ENCODE peak calls at places on chromosomes 11 and 22, in nine cellular contexts. P is spleen, Y is breast epithelium, E is HepG2, Z is upper lobe of left lung, R is uterus, A is body of pancreas, G is tibial nerve, I is right lobe of liver. K is an unnamed sample.
A peak's percentile ranks its signal among the peaks of the same experiment; 100 is the strongest.

GRCh38 chr22:32000171-32000570 is 42.9 kb upstream of the SLC5A1 start:
- DNase-seq in P (no peak), Y (no peak), E (peak; percentile 16), Z (no peak), R (no peak), A (no peak), G (no peak), I (no peak), K (no peak)

GRCh38 chr11:111376453-111376871 is 2.6 kb downstream of the POU2AF1 start:
- DNase-seq in P (no peak), Y (no peak), E (no peak), Z (no peak), R (no peak), A (no peak), G (no peak), I (no peak), K (no peak)

GRCh38 chr11:116847612-116848011 is 10.2 kb upstream of the APOA1 start:
- DNase-seq in P (no peak), Y (no peak), E (no peak), Z (no peak), R (no peak), A (no peak), G (no peak), I (no peak), K (no peak)

GRCh38 chr11:106491751-106492150 is 414.3 kb downstream of the AASDHPPT start:
- DNase-seq in P (no peak), Y (no peak), E (no peak), Z (no peak), R (no peak), A (no peak), G (no peak), I (no peak), K (no peak)

GRCh38 chr11:6876914-6877313 is 489 bp downstream of the OR10A4 start:
- DNase-seq in P (no peak), Y (no peak), E (no peak), Z (no peak), R (no peak), A (no peak), G (no peak), I (no peak), K (no peak)

GRCh38 chr11:101436511-101437142 is 147.2 kb downstream of the TRPC6 start:
- DNase-seq in P (no peak), Y (no peak), E (peak; percentile 18), Z (no peak), R (peak; percentile 77), A (peak; percentile 36), G (peak; percentile 57), I (no peak), K (no peak)

GRCh38 chr11:80103149-80103859 is 662.5 kb upstream of the TENM4 start:
- DNase-seq in P (no peak), Y (no peak), E (peak; percentile 15), Z (no peak), R (no peak), A (no peak), G (no peak), I (no peak), K (no peak)

GRCh38 chr11:587978-588380 is 11.7 kb downstream of the PHRF1 start:
- DNase-seq in P (no peak), Y (no peak), E (peak; percentile 96), Z (no peak), R (no peak), A (no peak), G (no peak), I (peak; percentile 94), K (no peak)

GRCh38 chr22:32309585-32310251 is 47.9 kb upstream of the RFPL3 start:
- DNase-seq in P (no peak), Y (no peak), E (no peak), Z (no peak), R (no peak), A (no peak), G (no peak), I (peak; percentile 27), K (no peak)

GRCh38 chr11:6418199-6418957 is 516 bp downstream of the APBB1 start:
- DNase-seq in P (peak; percentile 84), Y (no peak), E (no peak), Z (peak; percentile 83), R (no peak), A (peak; percentile 40), G (no peak), I (no peak), K (no peak)

GRCh38 chr11:121904148-121904547 is 211.9 kb downstream of the BLID start:
- DNase-seq in P (no peak), Y (no peak), E (no peak), Z (no peak), R (no peak), A (no peak), G (no peak), I (no peak), K (no peak)

GRCh38 chr11:121024989-121025388 is 1.1 kb downstream of the TBCEL start:
- DNase-seq in P (no peak), Y (no peak), E (peak; percentile 30), Z (no peak), R (no peak), A (no peak), G (no peak), I (no peak), K (no peak)

GRCh38 chr11:104442320-104442719 is 278.4 kb upstream of the PDGFD start:
- DNase-seq in P (no peak), Y (no peak), E (no peak), Z (no peak), R (no peak), A (no peak), G (no peak), I (no peak), K (no peak)

GRCh38 chr11:17351171-17351509 is 460 bp upstream of the NCR3LG1 start:
- DNase-seq in P (no peak), Y (no peak), E (no peak), Z (no peak), R (no peak), A (no peak), G (no peak), I (no peak), K (no peak)

DNA sequence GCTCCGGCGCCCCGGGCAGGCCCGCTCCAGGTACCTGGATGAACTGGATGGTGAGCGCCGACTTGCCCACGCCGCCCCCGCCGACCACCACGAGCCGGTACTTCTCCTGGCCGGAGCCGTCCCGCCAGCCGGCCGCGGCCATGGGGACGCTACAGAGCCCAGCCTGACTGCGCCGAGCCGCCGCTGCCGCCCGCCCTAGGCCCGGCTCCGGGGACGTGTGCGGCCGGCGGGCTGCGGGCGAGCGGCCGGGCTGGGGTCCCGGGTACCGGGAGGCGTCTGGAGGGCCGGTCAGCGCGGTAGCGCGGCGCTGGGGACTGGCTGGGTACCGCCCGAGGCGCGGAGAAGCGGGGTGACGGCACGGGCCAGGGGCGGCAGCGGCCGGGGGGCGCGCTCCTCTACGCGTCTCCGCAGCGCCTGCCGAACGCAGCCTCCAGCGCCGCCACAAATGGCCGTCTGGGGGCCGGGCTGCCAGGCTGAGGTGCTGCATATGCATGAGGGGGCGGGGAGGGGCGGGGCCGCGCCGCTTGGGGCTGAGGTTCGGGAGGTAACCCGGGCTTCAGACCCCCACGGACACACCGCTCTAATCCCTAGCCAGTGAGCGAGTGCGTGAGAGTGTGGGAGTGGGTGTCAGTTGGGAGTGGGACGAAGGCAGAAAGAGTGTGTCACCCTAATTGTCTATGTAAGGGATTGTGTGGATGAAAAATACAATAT is at the start of gene RRAS2:
- DNase-seq in P (peak; percentile 94), Y (peak; percentile 56), E (peak; percentile 69), Z (peak; percentile 94), R (peak; percentile 69), A (peak; percentile 81), G (peak; percentile 52), I (peak; percentile 83), K (peak; percentile 86)
- TF ChIP-seq POLR2A in P (no peak), Y (no peak), E (peak; percentile 93), Z (peak; percentile 81), R (peak; percentile 90), A (peak; percentile 54), G (peak; percentile 51), I (peak; percentile 83), K (peak; percentile 33)

GRCh38 chr11:118597556-118597955 is 9.9 kb upstream of the PHLDB1 start:
- DNase-seq in P (no peak), Y (no peak), E (no peak), Z (no peak), R (no peak), A (no peak), G (no peak), I (no peak), K (peak; percentile 36)
- H3K36me3 ChIP-seq in P (peaks cover 100% of the 10 kb centered on the region), Y (peaks cover 7% of the 10 kb centered on the region), E (peaks cover 75% of the 10 kb centered on the region), Z (peaks cover 83% of the 10 kb centered on the region), R (no peaks in the 10 kb centered on the region), A (peaks cover 66% of the 10 kb centered on the region), G (no peaks in the 10 kb centered on the region), I (peaks cover 87% of the 10 kb centered on the region), K (peaks cover 80% of the 10 kb centered on the region)

DNA sequence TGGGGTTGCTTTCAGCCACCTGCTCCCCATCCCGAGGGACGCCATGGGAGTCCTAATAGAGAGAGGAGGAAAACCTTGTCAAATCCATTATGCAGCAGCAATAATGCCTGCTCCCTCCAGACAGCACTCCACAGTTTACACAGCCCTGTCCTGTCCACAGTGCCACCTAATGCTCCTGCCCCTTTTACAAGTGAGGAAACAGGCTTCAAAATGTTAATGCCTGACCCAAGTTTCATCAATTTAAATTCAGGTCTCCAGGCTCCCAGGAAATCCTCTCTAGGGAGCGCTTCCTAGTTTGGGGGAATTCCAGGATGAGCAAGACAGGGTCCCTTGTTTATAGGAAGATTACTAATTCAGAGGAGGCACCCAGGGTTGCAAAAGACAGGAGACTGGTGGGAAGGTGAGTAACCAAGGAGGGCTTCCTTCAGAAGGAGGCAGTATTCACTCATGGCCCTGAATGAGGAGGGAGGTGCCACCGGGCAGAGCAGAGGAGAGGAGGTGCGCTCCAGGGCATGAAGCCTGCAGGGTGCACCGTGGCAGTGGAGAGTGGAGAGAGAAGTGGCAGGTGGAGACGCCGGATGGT is 1.5 kb downstream of the TMEM132A start:
- DNase-seq in P (peak; percentile 70), Y (no peak), E (no peak), Z (no peak), R (no peak), A (no peak), G (no peak), I (no peak), K (no peak)
- TF ChIP-seq CTCF in P (no peak), Y (no peak), E (no peak), Z (no peak), R (no peak), A (no peak), G (no peak), I (no peak), K (no peak)

GRCh38 chr11:74330065-74330858 is 18.8 kb upstream of the P4HA3 start:
- DNase-seq in P (no peak), Y (no peak), E (no peak), Z (no peak), R (no peak), A (no peak), G (no peak), I (no peak), K (no peak)
- TF ChIP-seq POLR2A in P (no peak), Y (no peak), E (no peak), Z (no peak), R (no peak), A (no peak), G (no peak), I (no peak), K (no peak)

K was measured in sigmoid colon.